ENCODE peak calls at places on chromosomes 12 and 14, in six cellular contexts. One of them, this sample, is unnamed.

GRCh38 chr12:132295101-132295526 is 34.3 kb downstream of the GALNT9 start:
- DNase-seq in AG09319: no peak
- DNase-seq in Calu3: no peak
- DNase-seq in ascending aorta: no peak
- DNase-seq in AG04450: no peak
- DNase-seq in tibial artery: no peak
- DNase-seq in this sample: no peak

GRCh38 chr12:107775093-107775721 is 703 bp downstream of the ASCL4 start:
- DNase-seq in Calu3: no peak
- DNase-seq in ascending aorta: no peak
- DNase-seq in tibial artery: no peak
- DNase-seq in AG09319: no peak
- DNase-seq in AG04450: no peak
- DNase-seq in this sample: no peak

GRCh38 chr12:11879306-11879705 is 191.4 kb upstream of the BCL2L14 start:
- DNase-seq in AG04450: peak
- DNase-seq in Calu3: no peak
- DNase-seq in tibial artery: no peak
- DNase-seq in ascending aorta: no peak
- DNase-seq in AG09319: no peak
- DNase-seq in this sample: no peak

GRCh38 chr14:100015251-100015655 is 50.0 kb upstream of the EVL start:
- DNase-seq in Calu3: no peak
- DNase-seq in ascending aorta: no peak
- DNase-seq in AG04450: no peak
- DNase-seq in tibial artery: no peak
- DNase-seq in AG09319: no peak
- DNase-seq in this sample: no peak

GRCh38 chr12:23729354-23729753 is 220.1 kb downstream of the SOX5 start:
- DNase-seq in ascending aorta: no peak
- DNase-seq in AG09319: no peak
- DNase-seq in tibial artery: no peak
- DNase-seq in AG04450: no peak
- DNase-seq in Calu3: no peak
- DNase-seq in this sample: no peak

GRCh38 chr12:131980263-131980662 is 30.5 kb downstream of the EP400 start:
- DNase-seq in Calu3: no peak
- DNase-seq in tibial artery: no peak
- DNase-seq in ascending aorta: no peak
- DNase-seq in AG09319: no peak
- DNase-seq in AG04450: no peak
- DNase-seq in this sample: peak

GRCh38 chr14:85824526-85824925 is 294.6 kb downstream of the FLRT2 start:
- DNase-seq in Calu3: no peak
- DNase-seq in AG09319: no peak
- DNase-seq in ascending aorta: no peak
- DNase-seq in tibial artery: no peak
- DNase-seq in AG04450: no peak
- DNase-seq in this sample: no peak

GRCh38 chr12:67747869-67748760 is 99.6 kb downstream of the DYRK2 start:
- DNase-seq in AG04450: no peak
- DNase-seq in Calu3: peak
- DNase-seq in ascending aorta: no peak
- DNase-seq in tibial artery: no peak
- DNase-seq in AG09319: peak
- DNase-seq in this sample: peak

GRCh38 chr12:25433581-25434325 is 119.3 kb downstream of the LMNTD1 start:
- DNase-seq in tibial artery: no peak
- DNase-seq in Calu3: no peak
- DNase-seq in AG09319: no peak
- DNase-seq in ascending aorta: no peak
- DNase-seq in AG04450: no peak
- DNase-seq in this sample: no peak

GRCh38 chr12:122028165-122028591 is 6.5 kb downstream of the BCL7A start:
- DNase-seq in AG04450: no peak
- DNase-seq in AG09319: no peak
- DNase-seq in Calu3: no peak
- DNase-seq in tibial artery: no peak
- DNase-seq in ascending aorta: no peak
- DNase-seq in this sample: no peak

GRCh38 chr14:36268957-36269734 is 51.3 kb downstream of the MBIP start:
- DNase-seq in AG04450: no peak
- DNase-seq in AG09319: no peak
- DNase-seq in tibial artery: no peak
- DNase-seq in Calu3: no peak
- DNase-seq in ascending aorta: no peak
- DNase-seq in this sample: no peak

GRCh38 chr14:64873506-64874220 is 6.0 kb downstream of the SPTB start:
- DNase-seq in AG09319: no peak
- DNase-seq in AG04450: no peak
- DNase-seq in Calu3: no peak
- DNase-seq in tibial artery: no peak
- DNase-seq in ascending aorta: no peak
- DNase-seq in this sample: peak

GRCh38 chr12:91225316-91225715 is 42.7 kb upstream of the DCN start:
- DNase-seq in Calu3: no peak
- DNase-seq in tibial artery: no peak
- DNase-seq in AG09319: no peak
- DNase-seq in ascending aorta: no peak
- DNase-seq in AG04450: no peak
- DNase-seq in this sample: no peak

GRCh38 chr12:62481843-62482540 is 15.4 kb downstream of the MON2 start:
- DNase-seq in Calu3: no peak
- DNase-seq in AG09319: no peak
- DNase-seq in AG04450: no peak
- DNase-seq in tibial artery: no peak
- DNase-seq in ascending aorta: no peak
- DNase-seq in this sample: no peak

GRCh38 chr12:96274331-96274730 is 80.2 kb downstream of the ELK3 start:
- DNase-seq in ascending aorta: no peak
- DNase-seq in Calu3: no peak
- DNase-seq in tibial artery: no peak
- DNase-seq in AG04450: no peak
- DNase-seq in AG09319: no peak
- DNase-seq in this sample: peak

GRCh38 chr14:68141531-68142088 is 322.0 kb downstream of the RAD51B start:
- DNase-seq in AG04450: no peak
- DNase-seq in tibial artery: no peak
- DNase-seq in ascending aorta: no peak
- DNase-seq in AG09319: no peak
- DNase-seq in Calu3: no peak
- DNase-seq in this sample: peak

GRCh38 chr12:26608706-26609105 is 224.3 kb downstream of the ITPR2 start:
- DNase-seq in AG09319: peak
- DNase-seq in AG04450: no peak
- DNase-seq in tibial artery: no peak
- DNase-seq in Calu3: no peak
- DNase-seq in ascending aorta: no peak
- DNase-seq in this sample: no peak

GRCh38 chr14:60175255-60175902 is 10.2 kb upstream of the DHRS7 start:
- DNase-seq in tibial artery: no peak
- DNase-seq in ascending aorta: no peak
- DNase-seq in Calu3: no peak
- DNase-seq in AG04450: no peak
- DNase-seq in AG09319: no peak
- DNase-seq in this sample: peak

GRCh38 chr14:88598097-88598675 is 35.3 kb downstream of the ZC3H14 start:
- DNase-seq in tibial artery: no peak
- DNase-seq in AG04450: no peak
- DNase-seq in ascending aorta: no peak
- DNase-seq in AG09319: no peak
- DNase-seq in Calu3: no peak
- DNase-seq in this sample: no peak

GRCh38 chr12:123905319-123905925 is 67.2 kb downstream of the CCDC92 start:
- DNase-seq in AG04450: peak
- DNase-seq in AG09319: peak
- DNase-seq in tibial artery: peak
- DNase-seq in ascending aorta: peak
- DNase-seq in Calu3: peak
- DNase-seq in this sample: peak

GRCh38 chr12:128807161-128807724 is 16.5 kb downstream of the SLC15A4 start:
- DNase-seq in AG04450: no peak
- DNase-seq in ascending aorta: peak
- DNase-seq in tibial artery: peak
- DNase-seq in Calu3: no peak
- DNase-seq in AG09319: no peak
- DNase-seq in this sample: no peak

GRCh38 chr14:68664225-68664681 is 128.6 kb downstream of the ZFP36L1 start:
- DNase-seq in tibial artery: no peak
- DNase-seq in ascending aorta: peak
- DNase-seq in AG09319: no peak
- DNase-seq in AG04450: no peak
- DNase-seq in Calu3: no peak
- DNase-seq in this sample: peak

GRCh38 chr12:30820406-30820946 is 65.7 kb upstream of the CAPRIN2 start:
- DNase-seq in AG04450: no peak
- DNase-seq in ascending aorta: no peak
- DNase-seq in AG09319: no peak
- DNase-seq in Calu3: no peak
- DNase-seq in tibial artery: no peak
- DNase-seq in this sample: no peak

GRCh38 chr12:95258803-95259202 is 41.2 kb downstream of the VEZT start:
- DNase-seq in AG04450: no peak
- DNase-seq in Calu3: no peak
- DNase-seq in tibial artery: no peak
- DNase-seq in ascending aorta: no peak
- DNase-seq in AG09319: no peak
- DNase-seq in this sample: no peak

GRCh38 chr12:6582196-6582595 is 14.1 kb upstream of the NOP2 start:
- DNase-seq in Calu3: no peak
- DNase-seq in AG09319: no peak
- DNase-seq in AG04450: no peak
- DNase-seq in ascending aorta: no peak
- DNase-seq in tibial artery: no peak
- DNase-seq in this sample: no peak
- TF ChIP-seq CTCF in Calu3: no peak
- TF ChIP-seq CTCF in AG09319: peak
- TF ChIP-seq CTCF in AG04450: peak
- TF ChIP-seq CTCF in ascending aorta: no peak
- TF ChIP-seq CTCF in tibial artery: no peak
- TF ChIP-seq CTCF in this sample: no peak

DNA sequence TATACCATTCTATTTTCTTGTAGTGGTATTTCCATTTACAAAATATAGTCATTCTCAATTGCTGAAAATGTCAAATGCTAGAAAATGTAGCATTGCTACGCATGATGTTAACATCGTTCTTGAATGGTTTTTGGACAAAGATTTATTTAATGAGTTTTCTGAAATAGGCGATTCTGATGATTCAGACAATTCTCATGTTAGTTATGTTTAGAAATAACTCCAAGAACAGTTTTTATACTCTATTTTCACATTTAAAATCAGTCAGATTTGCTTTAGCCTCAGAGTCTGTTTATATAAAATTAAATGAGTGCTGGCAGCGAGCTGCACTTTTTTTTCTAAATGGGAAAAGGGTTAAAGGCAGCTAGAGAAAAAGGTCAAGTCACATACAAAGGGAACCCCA is 414.8 kb upstream of the MGAT4C start:
- DNase-seq in Calu3: no peak
- DNase-seq in AG04450: no peak
- DNase-seq in ascending aorta: no peak
- DNase-seq in tibial artery: no peak
- DNase-seq in AG09319: no peak
- DNase-seq in this sample: no peak
- TF ChIP-seq CTCF in Calu3: no peak
- TF ChIP-seq CTCF in AG04450: no peak
- TF ChIP-seq CTCF in ascending aorta: no peak
- TF ChIP-seq CTCF in tibial artery: no peak
- TF ChIP-seq CTCF in AG09319: no peak
- TF ChIP-seq CTCF in this sample: no peak

GRCh38 chr12:100992194-100992593 is 197.6 kb downstream of the ANO4 start:
- DNase-seq in Calu3: no peak
- DNase-seq in tibial artery: no peak
- DNase-seq in ascending aorta: no peak
- DNase-seq in AG04450: no peak
- DNase-seq in AG09319: no peak
- DNase-seq in this sample: no peak

GRCh38 chr12:100991059-100991562 is 196.5 kb downstream of the ANO4 start:
- DNase-seq in AG09319: no peak
- DNase-seq in ascending aorta: no peak
- DNase-seq in Calu3: no peak
- DNase-seq in tibial artery: no peak
- DNase-seq in AG04450: no peak
- DNase-seq in this sample: no peak

GRCh38 chr12:100995771-100996170 is 201.2 kb downstream of the ANO4 start:
- DNase-seq in AG09319: no peak
- DNase-seq in ascending aorta: no peak
- DNase-seq in Calu3: no peak
- DNase-seq in tibial artery: no peak
- DNase-seq in AG04450: no peak
- DNase-seq in this sample: no peak

GRCh38 chr12:100995201-100995600 is 200.6 kb downstream of the ANO4 start:
- DNase-seq in tibial artery: no peak
- DNase-seq in Calu3: no peak
- DNase-seq in AG09319: no peak
- DNase-seq in AG04450: no peak
- DNase-seq in ascending aorta: no peak
- DNase-seq in this sample: no peak

GRCh38 chr12:100993916-100994315 is 199.3 kb downstream of the ANO4 start:
- DNase-seq in Calu3: no peak
- DNase-seq in tibial artery: no peak
- DNase-seq in AG04450: no peak
- DNase-seq in ascending aorta: no peak
- DNase-seq in AG09319: no peak
- DNase-seq in this sample: no peak
- TF ChIP-seq CTCF in Calu3: no peak
- TF ChIP-seq CTCF in tibial artery: no peak
- TF ChIP-seq CTCF in AG04450: peak
- TF ChIP-seq CTCF in ascending aorta: no peak
- TF ChIP-seq CTCF in AG09319: no peak
- TF ChIP-seq CTCF in this sample: peak

DNA sequence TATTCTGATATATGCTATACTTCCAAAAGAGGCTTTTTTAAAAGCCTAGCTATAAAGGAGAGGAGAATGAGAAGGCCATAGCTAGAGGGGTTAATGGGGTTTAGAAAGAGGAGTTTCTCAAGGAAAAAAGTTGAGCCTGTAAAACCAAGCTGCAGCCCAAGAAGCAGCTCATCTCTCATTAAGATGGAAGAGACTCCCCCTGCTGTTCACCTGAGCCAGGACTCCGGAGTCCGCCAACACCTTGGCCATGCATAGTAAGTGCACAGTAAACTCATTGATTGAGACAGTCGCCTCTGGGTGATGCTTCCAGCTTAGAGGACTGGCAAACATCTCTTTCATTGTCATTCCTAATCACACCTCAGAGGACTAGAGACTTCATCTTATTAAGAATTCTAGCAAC is 46.2 kb downstream of the ANO2 start:
- DNase-seq in ascending aorta: no peak
- DNase-seq in AG04450: no peak
- DNase-seq in Calu3: no peak
- DNase-seq in AG09319: no peak
- DNase-seq in tibial artery: no peak
- DNase-seq in this sample: no peak
- TF ChIP-seq CTCF in ascending aorta: no peak
- TF ChIP-seq CTCF in AG04450: no peak
- TF ChIP-seq CTCF in Calu3: no peak
- TF ChIP-seq CTCF in AG09319: no peak
- TF ChIP-seq CTCF in tibial artery: no peak
- TF ChIP-seq CTCF in this sample: peak

GRCh38 chr12:130863298-130863697 is 8.6 kb upstream of the RAN start:
- DNase-seq in Calu3: peak
- DNase-seq in AG09319: no peak
- DNase-seq in tibial artery: no peak
- DNase-seq in ascending aorta: no peak
- DNase-seq in AG04450: no peak
- DNase-seq in this sample: no peak
- TF ChIP-seq CTCF in Calu3: no peak
- TF ChIP-seq CTCF in AG09319: no peak
- TF ChIP-seq CTCF in tibial artery: no peak
- TF ChIP-seq CTCF in ascending aorta: no peak
- TF ChIP-seq CTCF in AG04450: no peak
- TF ChIP-seq CTCF in this sample: peak